ENCODE peak calls at places on chromosome 17, in six cellular contexts. I is IMR-90, V is A549, S is GM12878, L is K562, G is HepG2. M is an unnamed sample.
A peak's percentile ranks its signal among the peaks of the same experiment; 100 is the strongest.

GRCh38 chr17:83069931-83070374 is 9.5 kb upstream of the METRNL start:
- DNase-seq in I (no peak), V (no peak), S (no peak), L (no peak), G (no peak), M (no peak)

GRCh38 chr17:8994319-8994718 is 27.0 kb upstream of the NTN1 start:
- DNase-seq in I (peak; percentile 23), V (no peak), S (peak; percentile 34), L (peak; percentile 34), G (peak; percentile 20), M (peak; percentile 63)

GRCh38 chr17:58289869-58290268 is 9.1 kb upstream of the MPO start:
- DNase-seq in I (no peak), V (no peak), S (no peak), L (peak; percentile 86), G (peak; percentile 20), M (no peak)

GRCh38 chr17:77425791-77426641 is 285.2 kb downstream of the SEC14L1 start:
- DNase-seq in I (peak; percentile 87), V (peak; percentile 97), S (no peak), L (peak; percentile 82), G (no peak), M (no peak)

GRCh38 chr17:43360376-43360738 is 38.4 kb upstream of the ARL4D start:
- DNase-seq in I (peak; percentile 97), V (peak; percentile 69), S (no peak), L (no peak), G (peak; percentile 73), M (no peak)

GRCh38 chr17:27994586-27994985 is 47.9 kb upstream of the NLK start:
- DNase-seq in I (no peak), V (no peak), S (no peak), L (no peak), G (no peak), M (no peak)

GRCh38 chr17:55330344-55330933 is 65.7 kb downstream of the HLF start:
- DNase-seq in I (no peak), V (no peak), S (no peak), L (no peak), G (peak; percentile 81), M (no peak)

GRCh38 chr17:13428611-13429042 is 173.1 kb downstream of the HS3ST3A1 start:
- DNase-seq in I (no peak), V (no peak), S (no peak), L (no peak), G (no peak), M (no peak)

GRCh38 chr17:45261577-45262515 is at the start of gene SPATA32:
- DNase-seq in I (peak; percentile 29), V (no peak), S (no peak), L (no peak), G (no peak), M (no peak)

GRCh38 chr17:3667366-3668278 is 756 bp downstream of the TAX1BP3 start:
- DNase-seq in I (peak; percentile 91), V (peak; percentile 89), S (no peak), L (peak; percentile 88), G (peak; percentile 81), M (peak; percentile 67)

GRCh38 chr17:49223168-49223516 is 7.4 kb downstream of the PHOSPHO1 start:
- DNase-seq in I (no peak), V (no peak), S (no peak), L (no peak), G (no peak), M (no peak)

GRCh38 chr17:11356371-11356770 is 115.4 kb downstream of the SHISA6 start:
- DNase-seq in I (no peak), V (no peak), S (no peak), L (no peak), G (no peak), M (no peak)

GRCh38 chr17:3035256-3035967 is 28.0 kb downstream of the OR1D5 start:
- DNase-seq in I (no peak), V (no peak), S (no peak), L (no peak), G (no peak), M (no peak)

GRCh38 chr17:77203436-77203835 is 62.7 kb downstream of the SEC14L1 start:
- DNase-seq in I (no peak), V (no peak), S (no peak), L (no peak), G (no peak), M (no peak)

GRCh38 chr17:39177256-39177655 is 11.3 kb upstream of the ARL5C start:
- DNase-seq in I (no peak), V (no peak), S (no peak), L (peak; percentile 20), G (no peak), M (no peak)

GRCh38 chr17:49581645-49581992 is 5.9 kb downstream of the NXPH3 start:
- DNase-seq in I (no peak), V (no peak), S (no peak), L (no peak), G (no peak), M (no peak)

GRCh38 chr17:29102741-29103181 is 59.8 kb downstream of the PIPOX start:
- DNase-seq in I (no peak), V (no peak), S (no peak), L (no peak), G (no peak), M (no peak)

GRCh38 chr17:55344514-55344997 is 77.1 kb downstream of the MMD start:
- DNase-seq in I (no peak), V (no peak), S (no peak), L (peak; percentile 89), G (no peak), M (no peak)

GRCh38 chr17:17989618-17990017 is 17.0 kb downstream of the DRC3 start:
- DNase-seq in I (no peak), V (no peak), S (no peak), L (no peak), G (no peak), M (no peak)

GRCh38 chr17:45341389-45342158 is 24.8 kb upstream of the MAP3K14 start:
- DNase-seq in I (peak; percentile 85), V (peak; percentile 96), S (no peak), L (peak; percentile 86), G (peak; percentile 41), M (peak; percentile 73)

GRCh38 chr17:27539794-27540193 is 83.5 kb downstream of the KSR1 start:
- DNase-seq in I (no peak), V (no peak), S (no peak), L (no peak), G (no peak), M (no peak)

GRCh38 chr17:6668219-6668618 is 16.7 kb downstream of the C17orf100 start:
- DNase-seq in I (no peak), V (no peak), S (no peak), L (no peak), G (no peak), M (no peak)

GRCh38 chr17:79992657-79993389 is 42.8 kb downstream of the TBC1D16 start:
- DNase-seq in I (no peak), V (no peak), S (no peak), L (no peak), G (no peak), M (no peak)

GRCh38 chr17:79994602-79995001 is 41.1 kb downstream of the TBC1D16 start:
- DNase-seq in I (no peak), V (no peak), S (no peak), L (no peak), G (no peak), M (no peak)

GRCh38 chr17:79995691-79996090 is 40.0 kb downstream of the TBC1D16 start:
- DNase-seq in I (no peak), V (no peak), S (no peak), L (no peak), G (no peak), M (no peak)

GRCh38 chr17:79991924-79992656 is 43.6 kb downstream of the TBC1D16 start:
- DNase-seq in I (peak; percentile 38), V (peak; percentile 62), S (no peak), L (no peak), G (peak; percentile 91), M (peak; percentile 30)

GRCh38 chr17:79993390-79994221 is 42.1 kb downstream of the TBC1D16 start:
- DNase-seq in I (peak; percentile 94), V (peak; percentile 96), S (no peak), L (no peak), G (peak; percentile 99), M (peak; percentile 66)
- TF ChIP-seq BHLHE40 in I (peak; percentile 94), V (peak; percentile 70), S (peak; percentile 44), L (peak; percentile 79), G (peak; percentile 99), M (no peak)

DNA sequence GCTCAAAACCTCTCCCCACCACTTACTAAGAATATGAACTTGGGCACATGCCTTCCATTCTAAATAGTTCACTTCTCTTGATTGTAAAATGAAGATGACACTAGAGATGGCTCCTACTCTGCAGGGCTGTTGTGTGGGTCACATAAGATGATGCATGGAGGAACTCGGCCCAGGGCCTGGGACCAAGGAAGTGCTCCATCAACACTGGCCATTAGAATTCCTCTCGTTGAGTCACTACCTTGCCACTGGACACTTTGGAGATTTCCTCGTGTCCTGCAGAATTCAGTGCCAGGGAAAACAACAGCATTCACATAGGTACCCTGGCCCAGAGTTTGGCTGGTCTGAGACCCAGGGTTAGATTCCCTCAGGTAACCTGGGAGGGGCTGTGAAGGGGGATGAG is 18.6 kb downstream of the HNF1B start:
- DNase-seq in I (peak; percentile 18), V (no peak), S (no peak), L (no peak), G (no peak), M (no peak)
- TF ChIP-seq BHLHE40 in I (no peak), V (no peak), S (no peak), L (no peak), G (no peak), M (no peak)

GRCh38 chr17:72710834-72711233 is 381.7 kb downstream of the SLC39A11 start:
- DNase-seq in I (no peak), V (no peak), S (no peak), L (no peak), G (peak; percentile 70), M (no peak)
- TF ChIP-seq BHLHE40 in I (no peak), V (no peak), S (no peak), L (no peak), G (no peak), M (no peak)

GRCh38 chr17:72304859-72305258 is 184.0 kb downstream of the SOX9 start:
- DNase-seq in I (no peak), V (no peak), S (no peak), L (no peak), G (no peak), M (no peak)

GRCh38 chr17:72305964-72306551 is 185.2 kb downstream of the SOX9 start:
- DNase-seq in I (no peak), V (no peak), S (no peak), L (no peak), G (no peak), M (no peak)

GRCh38 chr17:72305472-72305871 is 184.7 kb downstream of the SOX9 start:
- DNase-seq in I (no peak), V (no peak), S (no peak), L (no peak), G (no peak), M (no peak)

GRCh38 chr17:72311004-72311403 is 190.2 kb downstream of the SOX9 start:
- DNase-seq in I (no peak), V (no peak), S (peak; percentile 23), L (no peak), G (no peak), M (no peak)

DNA sequence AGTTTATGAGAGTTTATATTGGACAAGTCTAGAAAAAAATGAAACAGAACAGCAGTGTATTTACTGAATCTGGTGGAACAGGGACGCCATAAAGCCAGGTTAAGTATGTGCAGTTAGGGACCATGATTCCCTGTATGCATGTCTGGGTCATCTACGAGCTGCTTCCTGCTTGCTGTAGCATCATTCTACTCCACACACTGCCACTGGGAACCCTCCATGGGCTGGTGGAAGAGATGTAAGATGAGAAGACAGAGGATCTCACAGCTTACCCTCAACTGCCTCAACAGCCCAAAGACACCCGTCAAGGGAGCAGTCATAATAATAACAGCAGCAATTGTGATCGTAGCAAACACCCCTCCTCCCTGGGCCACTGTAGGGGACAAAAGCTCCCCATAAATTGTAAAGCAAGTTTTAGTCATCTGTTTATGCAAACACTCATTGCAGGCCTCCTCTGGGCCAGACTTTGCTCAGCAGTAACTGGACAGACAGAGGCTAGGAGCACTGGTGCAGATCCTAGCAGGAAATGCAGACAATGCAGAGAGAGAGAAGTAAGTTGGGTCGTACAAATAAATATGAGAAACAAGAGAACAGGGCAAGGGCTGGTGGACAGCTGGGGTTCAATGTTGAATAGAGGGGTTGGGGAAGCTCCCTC is 188.1 kb downstream of the SOX9 start:
- DNase-seq in I (peak; percentile 25), V (no peak), S (no peak), L (no peak), G (no peak), M (no peak)
- TF ChIP-seq BHLHE40 in I (no peak), V (no peak), S (no peak), L (no peak), G (no peak), M (no peak)